ENCODE peak calls at places on chromosomes 11 and 22, in four cellular contexts. Y, P, M and S are unnamed samples.

GRCh38 chr22:40210814-40211213 is 33.1 kb downstream of the TNRC6B start:
- DNase-seq in Y (no peak), P (no peak), M (no peak), S (no peak)

GRCh38 chr11:121892131-121892681 is 223.8 kb downstream of the BLID start:
- DNase-seq in P (no peak), Y (no peak), M (peak; percentile 42), S (peak; percentile 63)

GRCh38 chr22:26763633-26764295 is 106.4 kb downstream of the MIAT start:
- DNase-seq in M (peak; percentile 19), Y (no peak), P (peak; percentile 80), S (peak; percentile 58)

GRCh38 chr11:36452231-36452630 is 57.8 kb downstream of the TRAF6 start:
- DNase-seq in M (no peak), P (no peak), Y (no peak), S (no peak)

GRCh38 chr22:36328635-36329216 is 59.0 kb downstream of the MYH9 start:
- DNase-seq in M (peak; percentile 86), Y (no peak), P (peak; percentile 14), S (no peak)

GRCh38 chr11:35419713-35420333 is 465 bp upstream of the SLC1A2 start:
- DNase-seq in P (no peak), M (no peak), Y (peak; percentile 61), S (peak; percentile 52)

GRCh38 chr11:59135648-59136461 is 6.8 kb upstream of the FAM111A start:
- DNase-seq in P (peak; percentile 77), Y (peak; percentile 90), M (peak; percentile 55), S (peak; percentile 96)

GRCh38 chr11:102485095-102485722 is 32.6 kb upstream of the TMEM123 start:
- DNase-seq in Y (no peak), M (peak; percentile 43), P (no peak), S (no peak)

GRCh38 chr11:1139441-1140066 is 18.2 kb upstream of the MUC5AC start:
- DNase-seq in P (no peak), M (no peak), Y (no peak), S (no peak)

GRCh38 chr11:10150800-10151199 is 143.2 kb downstream of the SBF2 start:
- DNase-seq in P (no peak), M (no peak), Y (no peak), S (no peak)

GRCh38 chr11:77209663-77210062 is 81.6 kb downstream of the MYO7A start:
- DNase-seq in P (no peak), Y (no peak), M (no peak), S (no peak)

GRCh38 chr22:49502126-49502826 is 325.4 kb downstream of the BRD1 start:
- DNase-seq in M (no peak), Y (no peak), P (peak; percentile 57), S (peak; percentile 39)
- H3K4me3 ChIP-seq in M (no peak overlapping the region), Y (no peak overlapping the region), P (peak overlapping the region; percentile 5), S (no peak overlapping the region)

GRCh38 chr11:74318241-74318932 is 6.9 kb upstream of the P4HA3 start:
- DNase-seq in P (no peak), Y (no peak), M (no peak), S (no peak)
- TF ChIP-seq CTCF in P (no peak), Y (no peak), M (no peak), S (no peak)

DNA sequence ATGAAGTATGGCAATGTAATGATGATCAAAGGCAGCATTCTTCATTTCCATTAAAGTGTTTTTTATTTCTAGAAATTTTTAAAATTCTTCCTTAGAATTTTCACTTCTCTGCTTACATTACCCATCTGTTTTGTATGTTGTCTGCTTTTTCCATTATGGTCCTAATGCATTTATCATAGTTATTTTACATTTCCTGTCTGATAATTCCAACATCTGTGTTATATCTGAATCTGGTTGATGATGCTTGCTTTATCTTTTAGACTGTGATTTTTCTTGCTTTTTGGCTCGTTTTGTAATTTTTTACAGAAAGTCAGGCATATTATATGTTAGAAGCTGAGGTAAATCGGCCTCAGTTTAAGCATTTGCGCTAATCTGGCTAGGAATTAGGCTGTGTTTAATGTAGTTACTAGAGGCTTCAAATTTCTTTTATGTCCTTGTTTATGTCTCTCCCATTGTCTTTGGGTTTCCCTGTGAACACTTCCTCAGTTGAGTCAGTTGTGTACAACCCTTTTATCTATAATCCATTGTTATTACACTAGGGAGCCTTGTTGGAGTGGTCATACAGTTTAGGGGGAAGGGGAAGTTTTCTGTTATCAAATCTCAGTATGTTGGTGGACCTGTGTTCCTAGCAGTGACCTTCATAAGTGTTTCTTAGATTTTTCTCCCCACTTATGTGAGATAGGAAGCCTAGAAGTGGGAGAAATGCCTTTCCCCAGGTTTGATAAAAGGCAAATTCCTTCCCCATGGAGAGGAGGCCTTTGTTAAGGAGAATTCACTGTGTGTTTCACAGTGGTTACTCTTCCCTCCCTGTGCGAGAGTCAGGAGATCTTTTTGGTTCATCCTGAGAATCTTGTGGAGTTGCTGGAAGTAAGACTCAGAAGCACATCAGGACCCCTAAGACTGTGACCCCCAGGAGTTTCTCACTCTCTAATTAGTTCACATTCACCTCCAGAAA is 437.5 kb downstream of the INSC start:
- DNase-seq in M (no peak), Y (no peak), P (no peak), S (peak; percentile 68)
- H3K4me3 ChIP-seq in M (no peak overlapping the region), Y (no peak overlapping the region), P (no peak overlapping the region), S (peak overlapping the region; percentile 6)

GRCh38 chr11:47061429-47062178 is 115.1 kb downstream of the ARFGAP2 start:
- DNase-seq in Y (no peak), M (no peak), P (no peak), S (peak; percentile 49)
- TF ChIP-seq CTCF in Y (no peak), M (no peak), P (no peak), S (no peak)